ENCODE peak calls at places on chromosomes 6 and 20, in nine cellular contexts. One of them, this sample, is unnamed.

GRCh38 chr20:63224272-63225081 is 8.5 kb upstream of the YTHDF1 start:
- DNase-seq in GM19239: no peak
- DNase-seq in fibroblast of gingiva: peak
- DNase-seq in lower lobe of right lung: peak
- DNase-seq in HCT116: no peak
- DNase-seq in IMR-90: peak
- DNase-seq in CD8-positive, alpha-beta T cell: no peak
- DNase-seq in CD8-positive, alpha-beta memory T cell: no peak
- DNase-seq in RPMI8226: peak
- DNase-seq in this sample: no peak

GRCh38 chr6:13558718-13559117 is 15.7 kb upstream of the SIRT5 start:
- DNase-seq in IMR-90: no peak
- DNase-seq in CD8-positive, alpha-beta memory T cell: no peak
- DNase-seq in fibroblast of gingiva: no peak
- DNase-seq in HCT116: no peak
- DNase-seq in GM19239: no peak
- DNase-seq in lower lobe of right lung: no peak
- DNase-seq in RPMI8226: no peak
- DNase-seq in CD8-positive, alpha-beta T cell: no peak
- DNase-seq in this sample: no peak

GRCh38 chr6:160079686-160080043 is 42.0 kb upstream of the SLC22A1 start:
- DNase-seq in lower lobe of right lung: no peak
- DNase-seq in fibroblast of gingiva: no peak
- DNase-seq in IMR-90: no peak
- DNase-seq in HCT116: no peak
- DNase-seq in RPMI8226: no peak
- DNase-seq in CD8-positive, alpha-beta T cell: no peak
- DNase-seq in CD8-positive, alpha-beta memory T cell: no peak
- DNase-seq in GM19239: no peak
- DNase-seq in this sample: no peak

GRCh38 chr6:51866867-51867266 is 220.5 kb downstream of the PKHD1 start:
- DNase-seq in CD8-positive, alpha-beta memory T cell: no peak
- DNase-seq in IMR-90: no peak
- DNase-seq in CD8-positive, alpha-beta T cell: no peak
- DNase-seq in GM19239: no peak
- DNase-seq in lower lobe of right lung: no peak
- DNase-seq in fibroblast of gingiva: no peak
- DNase-seq in HCT116: no peak
- DNase-seq in RPMI8226: no peak
- DNase-seq in this sample: no peak

GRCh38 chr6:40258531-40258930 is 324.3 kb upstream of the MOCS1 start:
- DNase-seq in RPMI8226: no peak
- DNase-seq in fibroblast of gingiva: no peak
- DNase-seq in IMR-90: no peak
- DNase-seq in GM19239: no peak
- DNase-seq in CD8-positive, alpha-beta T cell: no peak
- DNase-seq in lower lobe of right lung: no peak
- DNase-seq in CD8-positive, alpha-beta memory T cell: no peak
- DNase-seq in HCT116: no peak
- DNase-seq in this sample: no peak

GRCh38 chr6:63447134-63447533 is 125.1 kb upstream of the LOC128125822 start:
- DNase-seq in IMR-90: no peak
- DNase-seq in GM19239: no peak
- DNase-seq in CD8-positive, alpha-beta memory T cell: no peak
- DNase-seq in CD8-positive, alpha-beta T cell: no peak
- DNase-seq in HCT116: no peak
- DNase-seq in lower lobe of right lung: no peak
- DNase-seq in RPMI8226: peak
- DNase-seq in fibroblast of gingiva: no peak
- DNase-seq in this sample: no peak

GRCh38 chr6:14682821-14683220 is 563.0 kb upstream of the JARID2 start:
- DNase-seq in lower lobe of right lung: no peak
- DNase-seq in IMR-90: peak
- DNase-seq in RPMI8226: no peak
- DNase-seq in CD8-positive, alpha-beta memory T cell: no peak
- DNase-seq in HCT116: no peak
- DNase-seq in fibroblast of gingiva: no peak
- DNase-seq in GM19239: no peak
- DNase-seq in CD8-positive, alpha-beta T cell: no peak
- DNase-seq in this sample: no peak

GRCh38 chr6:125791151-125791819 is 525 bp downstream of the NCOA7 start:
- DNase-seq in IMR-90: peak
- DNase-seq in GM19239: no peak
- DNase-seq in CD8-positive, alpha-beta memory T cell: no peak
- DNase-seq in fibroblast of gingiva: peak
- DNase-seq in CD8-positive, alpha-beta T cell: peak
- DNase-seq in lower lobe of right lung: peak
- DNase-seq in RPMI8226: peak
- DNase-seq in HCT116: no peak
- DNase-seq in this sample: peak

GRCh38 chr6:2764610-2765165 is 505 bp upstream of the WRNIP1 start:
- DNase-seq in CD8-positive, alpha-beta T cell: peak
- DNase-seq in HCT116: no peak
- DNase-seq in lower lobe of right lung: peak
- DNase-seq in RPMI8226: peak
- DNase-seq in CD8-positive, alpha-beta memory T cell: peak
- DNase-seq in fibroblast of gingiva: peak
- DNase-seq in GM19239: peak
- DNase-seq in IMR-90: peak
- DNase-seq in this sample: peak

GRCh38 chr6:89413006-89413400 is 930 bp upstream of the RRAGD start:
- DNase-seq in IMR-90: no peak
- DNase-seq in fibroblast of gingiva: no peak
- DNase-seq in GM19239: no peak
- DNase-seq in CD8-positive, alpha-beta memory T cell: no peak
- DNase-seq in CD8-positive, alpha-beta T cell: no peak
- DNase-seq in lower lobe of right lung: peak
- DNase-seq in HCT116: no peak
- DNase-seq in RPMI8226: peak
- DNase-seq in this sample: no peak

GRCh38 chr6:46051962-46052361 is 36.3 kb upstream of the CLIC5 start:
- DNase-seq in CD8-positive, alpha-beta T cell: no peak
- DNase-seq in IMR-90: no peak
- DNase-seq in HCT116: no peak
- DNase-seq in fibroblast of gingiva: no peak
- DNase-seq in lower lobe of right lung: no peak
- DNase-seq in GM19239: no peak
- DNase-seq in CD8-positive, alpha-beta memory T cell: no peak
- DNase-seq in RPMI8226: no peak
- DNase-seq in this sample: no peak

GRCh38 chr20:16349518-16350295 is 223.5 kb downstream of the KIF16B start:
- DNase-seq in IMR-90: peak
- DNase-seq in GM19239: no peak
- DNase-seq in RPMI8226: no peak
- DNase-seq in lower lobe of right lung: no peak
- DNase-seq in HCT116: no peak
- DNase-seq in fibroblast of gingiva: peak
- DNase-seq in CD8-positive, alpha-beta memory T cell: no peak
- DNase-seq in CD8-positive, alpha-beta T cell: no peak
- DNase-seq in this sample: no peak

GRCh38 chr6:27495386-27496135 is 22.7 kb upstream of the ZNF184 start:
- DNase-seq in GM19239: no peak
- DNase-seq in lower lobe of right lung: no peak
- DNase-seq in HCT116: peak
- DNase-seq in CD8-positive, alpha-beta memory T cell: no peak
- DNase-seq in RPMI8226: peak
- DNase-seq in IMR-90: peak
- DNase-seq in CD8-positive, alpha-beta T cell: no peak
- DNase-seq in fibroblast of gingiva: peak
- DNase-seq in this sample: no peak

GRCh38 chr20:34951252-34951651 is 4.4 kb downstream of the GSS start:
- DNase-seq in CD8-positive, alpha-beta memory T cell: no peak
- DNase-seq in fibroblast of gingiva: no peak
- DNase-seq in HCT116: no peak
- DNase-seq in GM19239: no peak
- DNase-seq in IMR-90: no peak
- DNase-seq in lower lobe of right lung: no peak
- DNase-seq in RPMI8226: no peak
- DNase-seq in CD8-positive, alpha-beta T cell: no peak
- DNase-seq in this sample: no peak

GRCh38 chr20:25364180-25364788 is 26.4 kb downstream of the ABHD12 start:
- DNase-seq in fibroblast of gingiva: no peak
- DNase-seq in GM19239: no peak
- DNase-seq in CD8-positive, alpha-beta T cell: no peak
- DNase-seq in RPMI8226: no peak
- DNase-seq in IMR-90: peak
- DNase-seq in HCT116: no peak
- DNase-seq in lower lobe of right lung: no peak
- DNase-seq in CD8-positive, alpha-beta memory T cell: no peak
- DNase-seq in this sample: no peak

GRCh38 chr20:50678213-50678898 is 13.0 kb downstream of the RIPOR3 start:
- DNase-seq in IMR-90: no peak
- DNase-seq in CD8-positive, alpha-beta T cell: no peak
- DNase-seq in RPMI8226: no peak
- DNase-seq in fibroblast of gingiva: no peak
- DNase-seq in HCT116: no peak
- DNase-seq in CD8-positive, alpha-beta memory T cell: no peak
- DNase-seq in lower lobe of right lung: no peak
- DNase-seq in GM19239: no peak
- DNase-seq in this sample: no peak